ENCODE peak calls at places on chromosome 22, in six cellular contexts. One of them, this sample, is unnamed.

GRCh38 chr22:45096256-45096907 is 67.3 kb upstream of the NUP50 start:
- DNase-seq in IMR-90: peak; percentile 58
- DNase-seq in H1: peak; percentile 81
- DNase-seq in trophoblast cell: peak; percentile 43
- DNase-seq in mesendoderm: peak; percentile 84
- DNase-seq in neuronal stem cell: peak; percentile 50
- DNase-seq in this sample: peak; percentile 69

GRCh38 chr22:50180727-50181521 is 4.8 kb upstream of the TRABD start:
- DNase-seq in H1: no peak
- DNase-seq in IMR-90: no peak
- DNase-seq in mesendoderm: no peak
- DNase-seq in neuronal stem cell: no peak
- DNase-seq in trophoblast cell: no peak
- DNase-seq in this sample: no peak

GRCh38 chr22:31141551-31141950 is 1.2 kb upstream of the PLA2G3 start:
- DNase-seq in neuronal stem cell: no peak
- DNase-seq in mesendoderm: no peak
- DNase-seq in IMR-90: no peak
- DNase-seq in trophoblast cell: no peak
- DNase-seq in H1: no peak
- DNase-seq in this sample: no peak

GRCh38 chr22:30860176-30861105 is 108.1 kb downstream of the MORC2 start:
- DNase-seq in trophoblast cell: no peak
- DNase-seq in IMR-90: no peak
- DNase-seq in neuronal stem cell: no peak
- DNase-seq in mesendoderm: no peak
- DNase-seq in H1: peak; percentile 37
- DNase-seq in this sample: no peak

GRCh38 chr22:50032109-50032871 is 19.7 kb upstream of the IL17REL start:
- DNase-seq in H1: no peak
- DNase-seq in mesendoderm: no peak
- DNase-seq in IMR-90: no peak
- DNase-seq in neuronal stem cell: no peak
- DNase-seq in trophoblast cell: no peak
- DNase-seq in this sample: no peak

GRCh38 chr22:50260801-50261614 is 475 bp downstream of the MAPK12 start:
- DNase-seq in IMR-90: peak; percentile 67
- DNase-seq in neuronal stem cell: no peak
- DNase-seq in mesendoderm: no peak
- DNase-seq in H1: peak; percentile 72
- DNase-seq in trophoblast cell: no peak
- DNase-seq in this sample: peak; percentile 72

GRCh38 chr22:46114518-46115387 is 35.6 kb upstream of the PPARA start:
- DNase-seq in IMR-90: no peak
- DNase-seq in trophoblast cell: no peak
- DNase-seq in neuronal stem cell: no peak
- DNase-seq in H1: no peak
- DNase-seq in mesendoderm: no peak
- DNase-seq in this sample: no peak

GRCh38 chr22:38267086-38267485 is 5.7 kb downstream of the TMEM184B start:
- DNase-seq in trophoblast cell: no peak
- DNase-seq in H1: no peak
- DNase-seq in neuronal stem cell: no peak
- DNase-seq in IMR-90: peak; percentile 31
- DNase-seq in mesendoderm: no peak
- DNase-seq in this sample: peak; percentile 68

GRCh38 chr22:31998784-31999435 is 44.2 kb upstream of the SLC5A1 start:
- DNase-seq in H1: no peak
- DNase-seq in IMR-90: no peak
- DNase-seq in mesendoderm: no peak
- DNase-seq in trophoblast cell: no peak
- DNase-seq in neuronal stem cell: no peak
- DNase-seq in this sample: no peak

GRCh38 chr22:26949193-26949592 is 291.8 kb downstream of the MIAT start:
- DNase-seq in neuronal stem cell: no peak
- DNase-seq in IMR-90: peak; percentile 19
- DNase-seq in trophoblast cell: no peak
- DNase-seq in H1: no peak
- DNase-seq in mesendoderm: peak; percentile 15
- DNase-seq in this sample: peak; percentile 34

GRCh38 chr22:45263790-45264269 is 20.9 kb upstream of the UPK3A start:
- DNase-seq in H1: peak; percentile 76
- DNase-seq in IMR-90: peak; percentile 84
- DNase-seq in trophoblast cell: peak; percentile 83
- DNase-seq in mesendoderm: peak; percentile 88
- DNase-seq in neuronal stem cell: no peak
- DNase-seq in this sample: peak; percentile 91

GRCh38 chr22:46968359-46968740 is 205.9 kb downstream of the TBC1D22A start:
- DNase-seq in IMR-90: no peak
- DNase-seq in trophoblast cell: no peak
- DNase-seq in H1: no peak
- DNase-seq in mesendoderm: no peak
- DNase-seq in neuronal stem cell: no peak
- DNase-seq in this sample: no peak

GRCh38 chr22:33656808-33657628 is 263.3 kb downstream of the LARGE1 start:
- DNase-seq in trophoblast cell: no peak
- DNase-seq in H1: no peak
- DNase-seq in neuronal stem cell: no peak
- DNase-seq in IMR-90: no peak
- DNase-seq in mesendoderm: peak; percentile 47
- DNase-seq in this sample: no peak

GRCh38 chr22:36579441-36579840 is 50.5 kb upstream of the EIF3D start:
- DNase-seq in mesendoderm: no peak
- DNase-seq in trophoblast cell: no peak
- DNase-seq in H1: no peak
- DNase-seq in neuronal stem cell: no peak
- DNase-seq in IMR-90: no peak
- DNase-seq in this sample: no peak

GRCh38 chr22:36573815-36574350 is 44.9 kb upstream of the EIF3D start:
- DNase-seq in IMR-90: no peak
- DNase-seq in H1: no peak
- DNase-seq in trophoblast cell: no peak
- DNase-seq in mesendoderm: no peak
- DNase-seq in neuronal stem cell: peak; percentile 18
- DNase-seq in this sample: no peak

GRCh38 chr22:36580371-36580770 is 51.4 kb upstream of the EIF3D start:
- DNase-seq in trophoblast cell: no peak
- DNase-seq in IMR-90: no peak
- DNase-seq in mesendoderm: no peak
- DNase-seq in H1: no peak
- DNase-seq in neuronal stem cell: no peak
- DNase-seq in this sample: no peak

GRCh38 chr22:36578619-36579018 is 49.7 kb upstream of the EIF3D start:
- DNase-seq in IMR-90: no peak
- DNase-seq in H1: no peak
- DNase-seq in neuronal stem cell: no peak
- DNase-seq in mesendoderm: no peak
- DNase-seq in trophoblast cell: no peak
- DNase-seq in this sample: no peak

DNA sequence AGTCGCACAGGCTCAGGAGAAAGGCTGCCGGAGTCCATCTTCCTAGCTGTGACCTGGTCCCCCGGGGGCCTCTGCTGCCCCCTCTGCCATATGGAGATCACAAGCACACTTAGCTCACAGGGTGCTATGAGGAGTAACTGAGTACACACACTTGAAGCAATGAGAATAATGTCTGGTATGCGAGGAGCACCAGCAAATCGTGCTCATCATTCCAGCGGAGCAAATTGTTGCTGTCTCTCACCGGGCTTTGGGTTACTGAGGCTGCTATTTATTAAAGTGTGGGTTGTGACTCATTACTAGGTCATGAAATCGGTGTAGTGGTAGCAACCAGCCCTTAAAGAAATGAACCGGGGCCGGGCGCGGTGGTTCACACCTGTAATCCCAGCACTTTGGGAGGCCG is 48.1 kb upstream of the EIF3D start:
- DNase-seq in trophoblast cell: peak; percentile 85
- DNase-seq in mesendoderm: no peak
- DNase-seq in IMR-90: peak; percentile 91
- DNase-seq in neuronal stem cell: no peak
- DNase-seq in H1: no peak
- DNase-seq in this sample: peak; percentile 82
- H3K4me3 ChIP-seq in trophoblast cell: no peak overlapping the region
- H3K4me3 ChIP-seq in mesendoderm: no peak overlapping the region
- H3K4me3 ChIP-seq in IMR-90: no peak overlapping the region
- H3K4me3 ChIP-seq in neuronal stem cell: no peak overlapping the region
- H3K4me3 ChIP-seq in H1: no peak overlapping the region
- H3K4me3 ChIP-seq in this sample: no peak overlapping the region

GRCh38 chr22:36369922-36370781 is 17.6 kb downstream of the MYH9 start:
- DNase-seq in H1: no peak
- DNase-seq in trophoblast cell: peak; percentile 81
- DNase-seq in neuronal stem cell: no peak
- DNase-seq in IMR-90: peak; percentile 41
- DNase-seq in mesendoderm: peak; percentile 73
- DNase-seq in this sample: peak; percentile 68

GRCh38 chr22:36368359-36368983 is 19.3 kb downstream of the MYH9 start:
- DNase-seq in IMR-90: peak; percentile 78
- DNase-seq in mesendoderm: peak; percentile 99
- DNase-seq in neuronal stem cell: peak; percentile 83
- DNase-seq in H1: no peak
- DNase-seq in trophoblast cell: peak; percentile 93
- DNase-seq in this sample: peak; percentile 73

GRCh38 chr22:36367066-36367465 is 20.7 kb downstream of the MYH9 start:
- DNase-seq in trophoblast cell: no peak
- DNase-seq in neuronal stem cell: no peak
- DNase-seq in H1: no peak
- DNase-seq in mesendoderm: no peak
- DNase-seq in IMR-90: no peak
- DNase-seq in this sample: no peak

GRCh38 chr22:36367479-36367878 is 20.3 kb downstream of the MYH9 start:
- DNase-seq in neuronal stem cell: no peak
- DNase-seq in IMR-90: no peak
- DNase-seq in mesendoderm: no peak
- DNase-seq in H1: no peak
- DNase-seq in trophoblast cell: no peak
- DNase-seq in this sample: no peak

DNA sequence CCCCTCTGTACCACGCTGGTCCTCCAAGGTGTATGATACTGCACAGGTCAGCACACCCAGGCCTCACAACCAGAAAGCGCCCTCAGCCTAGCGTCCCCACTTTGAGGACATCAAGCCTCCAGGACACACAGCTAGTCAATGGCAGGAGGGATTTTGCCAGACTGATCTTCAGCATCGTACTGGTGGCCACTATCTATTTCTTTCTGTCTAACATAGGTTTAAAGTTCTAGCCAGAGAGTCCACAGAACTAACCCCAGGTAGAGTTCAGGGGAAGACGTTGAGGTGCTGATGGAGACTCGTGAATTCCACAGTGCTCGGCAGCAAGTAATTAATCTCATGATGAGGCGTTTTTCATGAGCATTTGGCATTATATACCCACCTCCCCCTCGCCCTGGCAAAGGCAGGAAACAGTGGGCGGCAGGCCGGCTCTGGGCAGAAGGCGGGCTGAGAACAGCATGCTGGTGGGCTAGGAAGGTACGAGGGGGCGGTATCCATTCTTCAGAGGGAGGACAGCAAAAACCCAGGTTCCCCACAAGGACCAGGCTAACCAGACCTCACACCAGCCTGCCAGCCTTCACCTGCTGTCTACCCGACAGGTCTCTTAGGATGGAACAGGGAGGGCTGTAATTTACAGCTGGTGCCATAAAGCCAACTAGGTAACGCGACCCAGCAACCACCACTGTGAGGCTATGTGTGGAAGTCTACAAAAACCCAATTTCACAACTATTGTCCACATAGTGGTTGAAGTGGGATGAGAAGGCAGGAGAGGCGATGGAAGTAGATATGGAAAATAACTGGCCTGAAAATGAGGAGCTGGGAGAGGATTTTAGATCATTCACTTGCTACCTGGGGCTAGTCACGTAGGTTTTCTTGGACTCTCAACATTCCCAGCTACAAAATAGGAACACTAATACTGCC is 18.5 kb downstream of the MYH9 start:
- DNase-seq in IMR-90: peak; percentile 21
- DNase-seq in H1: no peak
- DNase-seq in neuronal stem cell: no peak
- DNase-seq in trophoblast cell: peak; percentile 78
- DNase-seq in mesendoderm: peak; percentile 41
- DNase-seq in this sample: peak; percentile 56
- H2AK5ac ChIP-seq in IMR-90: peak overlapping the region; percentile 88
- H2AK5ac ChIP-seq in H1: peak overlapping the region; percentile 99
- H2AK5ac ChIP-seq in neuronal stem cell: peak overlapping the region; percentile 28
- H2AK5ac ChIP-seq in trophoblast cell: peak overlapping the region; percentile 75
- H2AK5ac ChIP-seq in mesendoderm: no peak overlapping the region
- H2AK5ac ChIP-seq in this sample: peak overlapping the region; percentile 46

DNA sequence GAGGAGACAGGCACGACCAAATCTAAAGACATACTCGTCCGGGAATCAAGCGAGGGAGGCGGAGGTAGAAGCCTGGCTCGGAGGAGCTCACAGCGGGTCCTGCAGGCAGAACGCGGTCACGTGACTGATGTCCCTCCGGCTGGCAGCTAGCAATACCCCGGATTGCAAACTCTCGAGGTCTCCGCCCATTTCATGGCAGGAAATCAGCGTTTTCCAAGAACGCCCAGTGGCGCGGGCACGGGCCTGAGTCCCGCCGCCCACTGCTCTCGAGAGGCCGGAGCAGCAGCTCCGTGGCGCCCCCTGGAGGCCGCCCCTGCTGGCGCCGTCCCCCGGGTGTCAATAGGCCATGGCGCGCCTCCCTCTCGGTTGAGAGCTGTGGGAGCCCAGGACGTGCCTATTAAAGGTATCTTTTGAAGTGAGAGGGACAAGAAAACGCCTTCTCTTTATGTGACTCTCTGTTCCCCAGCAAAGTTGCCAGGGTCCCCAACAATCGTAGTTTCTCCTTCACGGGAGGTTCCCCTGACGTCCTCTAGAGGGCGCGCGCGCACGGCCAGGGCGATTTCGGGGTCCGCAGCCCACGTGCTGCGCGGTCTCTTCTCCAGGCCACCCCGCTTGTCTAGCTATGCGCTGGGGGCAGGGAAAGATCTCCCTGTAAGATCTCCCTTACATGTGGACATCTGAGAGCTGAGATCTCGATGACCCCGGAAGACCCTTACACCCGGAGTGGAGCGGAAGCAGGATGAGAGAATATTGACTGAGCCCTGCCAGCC is 37.3 kb upstream of the RBFOX2 start:
- DNase-seq in trophoblast cell: peak; percentile 87
- DNase-seq in neuronal stem cell: peak; percentile 89
- DNase-seq in mesendoderm: peak; percentile 98
- DNase-seq in IMR-90: peak; percentile 92
- DNase-seq in H1: peak; percentile 93
- DNase-seq in this sample: peak; percentile 95
- H3K4me3 ChIP-seq in trophoblast cell: peak overlapping the region; percentile 50
- H3K4me3 ChIP-seq in neuronal stem cell: peak overlapping the region; percentile 57
- H3K4me3 ChIP-seq in mesendoderm: peak overlapping the region; percentile 52
- H3K4me3 ChIP-seq in IMR-90: peak overlapping the region; percentile 52
- H3K4me3 ChIP-seq in H1: peak overlapping the region; percentile 42
- H3K4me3 ChIP-seq in this sample: peak overlapping the region; percentile 38

GRCh38 chr22:42316988-42317387 is 46.5 kb upstream of the TCF20 start:
- DNase-seq in mesendoderm: no peak
- DNase-seq in trophoblast cell: no peak
- DNase-seq in H1: no peak
- DNase-seq in IMR-90: no peak
- DNase-seq in neuronal stem cell: no peak
- DNase-seq in this sample: no peak
- H2AK5ac ChIP-seq in mesendoderm: no peak overlapping the region
- H2AK5ac ChIP-seq in trophoblast cell: no peak overlapping the region
- H2AK5ac ChIP-seq in H1: no peak overlapping the region
- H2AK5ac ChIP-seq in IMR-90: no peak overlapping the region
- H2AK5ac ChIP-seq in neuronal stem cell: no peak overlapping the region
- H2AK5ac ChIP-seq in this sample: no peak overlapping the region

This sample was measured in mesenchymal stem cell.